ENCODE peak calls at places on chromosomes 5 and 9, in five cellular contexts. S is osteocyte, R is NCI-H1105, A is A172, L is sigmoid colon. W is an unnamed sample.
A peak's percentile ranks its signal among the peaks of the same experiment; 100 is the strongest.

GRCh38 chr5:67672633-67673032 is 476.0 kb upstream of the CD180 start:
- DNase-seq in S (no peak), R (no peak), A (no peak), L (no peak), W (no peak)

GRCh38 chr5:128199104-128199503 is 115.5 kb downstream of the SLC12A2 start:
- DNase-seq in S (no peak), R (no peak), A (peak; percentile 93), L (no peak), W (no peak)

GRCh38 chr9:4420351-4420750 is 69.9 kb upstream of the SLC1A1 start:
- DNase-seq in S (no peak), R (no peak), A (no peak), L (no peak), W (no peak)

GRCh38 chr5:108669493-108669892 is 78.2 kb upstream of the FER start:
- DNase-seq in S (no peak), R (no peak), A (no peak), L (no peak), W (no peak)

GRCh38 chr5:144582046-144582445 is 411.4 kb downstream of the KCTD16 start:
- DNase-seq in S (no peak), R (no peak), A (no peak), L (no peak), W (peak; percentile 2)

GRCh38 chr9:111621895-111622480 is 9.1 kb upstream of the DNAJC25 start:
- DNase-seq in S (no peak), R (no peak), A (peak; percentile 26), L (no peak), W (no peak)

GRCh38 chr5:153959134-153959957 is 79.4 kb downstream of the FAM114A2 start:
- DNase-seq in S (no peak), R (no peak), A (peak; percentile 86), L (no peak), W (no peak)

GRCh38 chr5:135993894-135994514 is 34.8 kb upstream of the TGFBI start:
- DNase-seq in S (no peak), R (no peak), A (peak; percentile 81), L (no peak), W (no peak)

GRCh38 chr5:142472306-142472951 is 147.6 kb upstream of the SPRY4 start:
- DNase-seq in S (no peak), R (no peak), A (peak; percentile 98), L (no peak), W (no peak)

GRCh38 chr9:123390337-123391135 is 34.5 kb downstream of the CRB2 start:
- DNase-seq in S (no peak), R (no peak), A (no peak), L (no peak), W (no peak)

GRCh38 chr5:72654231-72654630 is 147.0 kb upstream of the ZNF366 start:
- DNase-seq in S (no peak), R (no peak), A (no peak), L (no peak), W (no peak)

GRCh38 chr9:126690431-126691051 is 76.8 kb downstream of the LMX1B start:
- DNase-seq in S (no peak), R (no peak), A (peak; percentile 57), L (peak; percentile 55), W (no peak)

W was measured in DMS79.